ENCODE peak calls at places on chromosome 10, in eight cellular contexts. One of them, this sample, is unnamed.

GRCh38 chr10:132245056-132245455 is 58.3 kb downstream of the DPYSL4 start:
- DNase-seq in NCI-H1092 treated with DMSO at 0.1 percent for 48 hours: no peak
- DNase-seq in neural crest cell: no peak
- DNase-seq in fibroblast of the conjunctiva: no peak
- DNase-seq in anterior cingulate cortex: no peak
- DNase-seq in upper lobe of right lung: no peak
- DNase-seq in fibroblast of the aortic adventitia: no peak
- DNase-seq in GM03348: no peak
- DNase-seq in this sample: peak

GRCh38 chr10:72340510-72340895 is 14.2 kb downstream of the DNAJB12 start:
- DNase-seq in upper lobe of right lung: peak
- DNase-seq in neural crest cell: peak
- DNase-seq in anterior cingulate cortex: peak
- DNase-seq in fibroblast of the conjunctiva: no peak
- DNase-seq in NCI-H1092 treated with DMSO at 0.1 percent for 48 hours: no peak
- DNase-seq in GM03348: peak
- DNase-seq in fibroblast of the aortic adventitia: peak
- DNase-seq in this sample: no peak

GRCh38 chr10:94673614-94674321 is 9.8 kb upstream of the CYP2C18 start:
- DNase-seq in GM03348: no peak
- DNase-seq in neural crest cell: no peak
- DNase-seq in upper lobe of right lung: no peak
- DNase-seq in NCI-H1092 treated with DMSO at 0.1 percent for 48 hours: no peak
- DNase-seq in anterior cingulate cortex: no peak
- DNase-seq in fibroblast of the aortic adventitia: no peak
- DNase-seq in fibroblast of the conjunctiva: no peak
- DNase-seq in this sample: no peak

GRCh38 chr10:103676058-103676785 is 179.2 kb downstream of the SH3PXD2A start:
- DNase-seq in anterior cingulate cortex: no peak
- DNase-seq in upper lobe of right lung: no peak
- DNase-seq in NCI-H1092 treated with DMSO at 0.1 percent for 48 hours: no peak
- DNase-seq in neural crest cell: no peak
- DNase-seq in GM03348: peak
- DNase-seq in fibroblast of the aortic adventitia: peak
- DNase-seq in fibroblast of the conjunctiva: no peak
- DNase-seq in this sample: no peak

GRCh38 chr10:3172081-3172445 is 519 bp downstream of the PITRM1 start:
- DNase-seq in GM03348: peak
- DNase-seq in NCI-H1092 treated with DMSO at 0.1 percent for 48 hours: no peak
- DNase-seq in neural crest cell: no peak
- DNase-seq in upper lobe of right lung: peak
- DNase-seq in fibroblast of the aortic adventitia: peak
- DNase-seq in anterior cingulate cortex: peak
- DNase-seq in fibroblast of the conjunctiva: peak
- DNase-seq in this sample: no peak

GRCh38 chr10:43653746-43654145 is 5.1 kb upstream of the ZNF32 start:
- DNase-seq in fibroblast of the aortic adventitia: peak
- DNase-seq in anterior cingulate cortex: no peak
- DNase-seq in NCI-H1092 treated with DMSO at 0.1 percent for 48 hours: no peak
- DNase-seq in neural crest cell: no peak
- DNase-seq in GM03348: no peak
- DNase-seq in upper lobe of right lung: no peak
- DNase-seq in fibroblast of the conjunctiva: no peak
- DNase-seq in this sample: no peak

GRCh38 chr10:44960482-44961230 is 1.1 kb downstream of the RASSF4 start:
- DNase-seq in anterior cingulate cortex: no peak
- DNase-seq in upper lobe of right lung: no peak
- DNase-seq in GM03348: no peak
- DNase-seq in fibroblast of the conjunctiva: no peak
- DNase-seq in neural crest cell: no peak
- DNase-seq in fibroblast of the aortic adventitia: no peak
- DNase-seq in NCI-H1092 treated with DMSO at 0.1 percent for 48 hours: no peak
- DNase-seq in this sample: no peak

GRCh38 chr10:572066-572465 is 117.4 kb downstream of the DIP2C start:
- DNase-seq in NCI-H1092 treated with DMSO at 0.1 percent for 48 hours: no peak
- DNase-seq in upper lobe of right lung: no peak
- DNase-seq in anterior cingulate cortex: no peak
- DNase-seq in GM03348: peak
- DNase-seq in neural crest cell: no peak
- DNase-seq in fibroblast of the aortic adventitia: no peak
- DNase-seq in fibroblast of the conjunctiva: peak
- DNase-seq in this sample: no peak

GRCh38 chr10:103584216-103585010 is 90.9 kb downstream of the NEURL1 start:
- DNase-seq in neural crest cell: no peak
- DNase-seq in anterior cingulate cortex: no peak
- DNase-seq in fibroblast of the conjunctiva: no peak
- DNase-seq in upper lobe of right lung: no peak
- DNase-seq in NCI-H1092 treated with DMSO at 0.1 percent for 48 hours: no peak
- DNase-seq in fibroblast of the aortic adventitia: no peak
- DNase-seq in GM03348: peak
- DNase-seq in this sample: no peak

GRCh38 chr10:77049896-77050295 is 587.7 kb downstream of the KCNMA1 start:
- DNase-seq in GM03348: peak
- DNase-seq in neural crest cell: no peak
- DNase-seq in NCI-H1092 treated with DMSO at 0.1 percent for 48 hours: no peak
- DNase-seq in upper lobe of right lung: no peak
- DNase-seq in anterior cingulate cortex: no peak
- DNase-seq in fibroblast of the aortic adventitia: peak
- DNase-seq in fibroblast of the conjunctiva: no peak
- DNase-seq in this sample: no peak

GRCh38 chr10:75646218-75646915 is 214.9 kb downstream of the LRMDA start:
- DNase-seq in upper lobe of right lung: no peak
- DNase-seq in neural crest cell: no peak
- DNase-seq in anterior cingulate cortex: no peak
- DNase-seq in fibroblast of the conjunctiva: no peak
- DNase-seq in fibroblast of the aortic adventitia: no peak
- DNase-seq in GM03348: no peak
- DNase-seq in NCI-H1092 treated with DMSO at 0.1 percent for 48 hours: no peak
- DNase-seq in this sample: no peak

GRCh38 chr10:121168513-121169216 is 317.5 kb downstream of the WDR11 start:
- DNase-seq in NCI-H1092 treated with DMSO at 0.1 percent for 48 hours: peak
- DNase-seq in fibroblast of the aortic adventitia: no peak
- DNase-seq in upper lobe of right lung: no peak
- DNase-seq in fibroblast of the conjunctiva: no peak
- DNase-seq in GM03348: no peak
- DNase-seq in anterior cingulate cortex: no peak
- DNase-seq in neural crest cell: no peak
- DNase-seq in this sample: no peak

GRCh38 chr10:62501547-62501946 is 127.4 kb downstream of the ZNF365 start:
- DNase-seq in anterior cingulate cortex: no peak
- DNase-seq in GM03348: peak
- DNase-seq in fibroblast of the conjunctiva: no peak
- DNase-seq in NCI-H1092 treated with DMSO at 0.1 percent for 48 hours: no peak
- DNase-seq in fibroblast of the aortic adventitia: peak
- DNase-seq in upper lobe of right lung: no peak
- DNase-seq in neural crest cell: no peak
- DNase-seq in this sample: no peak

GRCh38 chr10:101042667-101043355 is 11.8 kb downstream of the SFXN3 start:
- DNase-seq in GM03348: peak
- DNase-seq in fibroblast of the conjunctiva: peak
- DNase-seq in fibroblast of the aortic adventitia: peak
- DNase-seq in neural crest cell: peak
- DNase-seq in upper lobe of right lung: peak
- DNase-seq in anterior cingulate cortex: peak
- DNase-seq in NCI-H1092 treated with DMSO at 0.1 percent for 48 hours: peak
- DNase-seq in this sample: peak